ENCODE peak calls at places on chromosomes 7 and 10, in five cellular contexts. O is hypothalamus, F is mammary epithelial cell, R is heart right ventricle, E is M059J. T is an unnamed sample.

GRCh38 chr7:131223151-131223550 is 104.5 kb upstream of the MKLN1 start:
- DNase-seq in O (no peak), F (no peak), R (no peak), E (no peak), T (no peak)

GRCh38 chr7:105673367-105674188 is 92.3 kb upstream of the EFCAB10 start:
- DNase-seq in O (no peak), F (peak; percentile 37), R (no peak), E (peak; percentile 53), T (peak; percentile 21)

GRCh38 chr7:125390866-125391265 is 461.2 kb upstream of the POT1 start:
- DNase-seq in O (no peak), F (no peak), R (no peak), E (no peak), T (no peak)

GRCh38 chr7:47905071-47905920 is 43.0 kb downstream of the PKD1L1 start:
- DNase-seq in O (no peak), F (no peak), R (no peak), E (peak; percentile 35), T (no peak)

GRCh38 chr10:11871470-11871869 is 48.3 kb downstream of the PROSER2 start:
- DNase-seq in O (no peak), F (no peak), R (no peak), E (no peak), T (peak; percentile 73)

GRCh38 chr7:96061844-96062243 is 260.1 kb downstream of the SLC25A13 start:
- DNase-seq in O (no peak), F (no peak), R (no peak), E (no peak), T (no peak)

GRCh38 chr10:110456046-110456445 is 41.7 kb upstream of the DUSP5 start:
- DNase-seq in O (no peak), F (peak; percentile 12), R (no peak), E (peak; percentile 43), T (peak; percentile 62)

GRCh38 chr7:155467846-155468821 is 10.2 kb downstream of the EN2 start:
- DNase-seq in O (peak; percentile 9), F (no peak), R (no peak), E (no peak), T (no peak)

GRCh38 chr10:5895804-5896203 is 5.8 kb downstream of the FBH1 start:
- DNase-seq in O (no peak), F (no peak), R (no peak), E (no peak), T (no peak)